ENCODE peak calls at places on chromosomes 16 and 17, in six cellular contexts. L is thyroid gland, Y is A549, J is heart left ventricle, G is prostate gland, S is uterus. W is an unnamed sample.

GRCh38 chr16:31242197-31242596 is 17.6 kb upstream of the ITGAM start:
- DNase-seq in L (no peak), Y (no peak), J (no peak), G (no peak), S (no peak), W (no peak)

GRCh38 chr17:76026714-76027158 is 370 bp downstream of the EVPL start:
- DNase-seq in L (peak; percentile 69), Y (peak; percentile 53), J (no peak), G (peak; percentile 42), S (no peak), W (no peak)

GRCh38 chr16:9141813-9142212 is 50.4 kb downstream of the HAPSTR1 start:
- DNase-seq in L (no peak), Y (no peak), J (no peak), G (no peak), S (no peak), W (no peak)

GRCh38 chr17:373616-374225 is 21.1 kb upstream of the RPH3AL start:
- DNase-seq in L (no peak), Y (peak; percentile 48), J (peak; percentile 49), G (no peak), S (no peak), W (no peak)

GRCh38 chr16:12061336-12062055 is 85.0 kb downstream of the SNX29 start:
- DNase-seq in L (peak; percentile 75), Y (no peak), J (no peak), G (no peak), S (no peak), W (no peak)

GRCh38 chr16:55089600-55089999 is 158.9 kb downstream of the IRX5 start:
- DNase-seq in L (no peak), Y (no peak), J (no peak), G (no peak), S (no peak), W (no peak)

GRCh38 chr17:75652934-75653549 is 13.9 kb downstream of the RECQL5 start:
- DNase-seq in L (peak; percentile 34), Y (peak; percentile 58), J (no peak), G (no peak), S (no peak), W (peak; percentile 45)

GRCh38 chr17:53092072-53092471 is 730.7 kb upstream of the KIF2B start:
- DNase-seq in L (no peak), Y (no peak), J (no peak), G (no peak), S (no peak), W (no peak)

GRCh38 chr17:35084987-35085386 is 21.5 kb upstream of the RFFL start:
- DNase-seq in L (no peak), Y (peak; percentile 90), J (no peak), G (no peak), S (no peak), W (no peak)

GRCh38 chr16:70635356-70636016 is 10.9 kb upstream of the IL34 start:
- DNase-seq in L (no peak), Y (no peak), J (peak; percentile 38), G (no peak), S (no peak), W (peak; percentile 37)

GRCh38 chr16:50692999-50693781 is at the start of gene NOD2:
- DNase-seq in L (no peak), Y (peak; percentile 10), J (no peak), G (no peak), S (peak; percentile 27), W (no peak)

GRCh38 chr17:58268774-58269556 is 11.8 kb downstream of the MPO start:
- DNase-seq in L (no peak), Y (no peak), J (no peak), G (no peak), S (no peak), W (no peak)

GRCh38 chr17:77497578-77497934 is 356.8 kb downstream of the SEC14L1 start:
- DNase-seq in L (no peak), Y (no peak), J (peak; percentile 16), G (no peak), S (peak; percentile 10), W (peak; percentile 10)

GRCh38 chr16:57540387-57540786 is 2.1 kb upstream of the ADGRG5 start:
- DNase-seq in L (no peak), Y (no peak), J (no peak), G (no peak), S (peak; percentile 10), W (no peak)

GRCh38 chr16:57541754-57542435 is 548 bp upstream of the ADGRG5 start:
- DNase-seq in L (no peak), Y (no peak), J (no peak), G (no peak), S (peak; percentile 4), W (no peak)

GRCh38 chr16:57540906-57541753 is 1.3 kb upstream of the ADGRG5 start:
- DNase-seq in L (peak; percentile 30), Y (no peak), J (no peak), G (no peak), S (peak; percentile 13), W (no peak)

GRCh38 chr16:57548424-57548823 is 6.0 kb downstream of the ADGRG5 start:
- DNase-seq in L (no peak), Y (no peak), J (no peak), G (no peak), S (no peak), W (no peak)

DNA sequence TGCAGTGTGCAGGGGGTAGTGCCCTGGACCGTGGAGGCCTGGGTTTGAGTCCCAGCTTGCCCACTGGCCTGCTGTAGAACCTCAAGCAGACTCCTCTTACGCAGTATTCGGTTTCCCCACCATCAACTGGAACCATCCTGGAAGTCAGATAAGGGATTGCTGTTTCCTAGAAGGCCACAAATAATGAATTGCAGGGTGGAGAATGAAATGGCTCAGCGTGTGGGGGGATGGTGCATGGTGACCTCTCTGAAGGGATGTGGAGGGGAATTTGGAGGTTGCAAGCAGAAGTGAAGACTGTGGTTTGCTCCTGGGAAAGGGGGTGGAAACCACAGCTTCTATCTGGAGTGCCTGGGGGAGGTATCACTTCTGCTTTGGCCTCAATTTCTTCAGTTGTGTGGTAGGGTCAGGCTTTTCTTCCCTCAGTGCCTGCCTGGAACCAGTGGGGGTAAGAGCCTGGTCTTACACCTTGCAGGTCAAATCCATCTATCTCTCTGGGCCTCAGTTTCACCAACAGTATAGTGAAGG is 1.7 kb downstream of the ADGRG5 start:
- DNase-seq in L (no peak), Y (no peak), J (no peak), G (no peak), S (peak; percentile 1), W (no peak)
- TF ChIP-seq POLR2A in L (no peak), Y (no peak), J (no peak), G (no peak), S (no peak), W (no peak)

GRCh38 chr16:2154533-2155090 is 970 bp upstream of the TRAF7 start:
- DNase-seq in L (no peak), Y (no peak), J (no peak), G (no peak), S (no peak), W (no peak)
- H3K4me3 ChIP-seq in L (peak overlapping the region; percentile 77), Y (peak overlapping the region; percentile 88), J (peak overlapping the region; percentile 94), G (peak overlapping the region; percentile 87), S (peak overlapping the region; percentile 92), W (peak overlapping the region; percentile 86)

GRCh38 chr17:17416400-17417360 is 60.1 kb upstream of the MED9 start:
- DNase-seq in L (peak; percentile 79), Y (peak; percentile 81), J (peak; percentile 62), G (peak; percentile 72), S (no peak), W (no peak)
- TF ChIP-seq POLR2A in L (peak; percentile 66), Y (no peak), J (peak; percentile 38), G (no peak), S (no peak), W (no peak)

DNA sequence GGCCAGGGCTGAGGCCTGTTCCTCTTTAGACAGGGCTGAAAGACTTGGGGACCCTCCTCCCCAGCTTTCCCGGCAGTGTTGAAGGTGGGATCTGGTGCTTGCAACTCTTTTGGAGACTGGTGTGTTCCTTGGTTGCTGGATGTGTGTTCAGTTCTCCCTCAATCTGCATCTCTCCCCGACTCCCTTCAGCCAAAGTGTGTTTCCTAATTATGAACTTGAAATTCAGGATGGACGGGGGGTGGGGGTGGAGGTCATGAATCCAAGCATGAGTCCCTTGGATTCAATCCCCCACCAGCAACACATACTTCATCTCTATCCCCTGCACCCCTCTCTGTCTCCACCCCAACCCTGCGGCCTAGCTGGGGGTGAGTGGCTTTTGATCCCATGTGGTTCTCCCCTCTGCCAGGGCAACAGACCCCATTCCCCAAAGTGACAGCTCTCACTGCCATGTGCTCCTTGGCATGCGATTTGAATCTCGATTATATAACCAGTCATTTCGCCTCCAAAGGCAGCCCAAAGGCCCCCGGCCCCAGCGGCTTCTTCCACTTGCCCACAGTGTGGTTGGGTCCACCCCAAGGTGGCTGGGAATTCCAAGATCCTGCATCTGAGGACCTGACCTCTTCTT is 1.3 kb downstream of the ARHGAP23 start:
- DNase-seq in L (no peak), Y (no peak), J (no peak), G (no peak), S (no peak), W (no peak)
- H3K4me3 ChIP-seq in L (peak overlapping the region; percentile 83), Y (peak overlapping the region; percentile 90), J (peak overlapping the region; percentile 90), G (peak overlapping the region; percentile 78), S (peak overlapping the region; percentile 48), W (peak overlapping the region; percentile 93)

DNA sequence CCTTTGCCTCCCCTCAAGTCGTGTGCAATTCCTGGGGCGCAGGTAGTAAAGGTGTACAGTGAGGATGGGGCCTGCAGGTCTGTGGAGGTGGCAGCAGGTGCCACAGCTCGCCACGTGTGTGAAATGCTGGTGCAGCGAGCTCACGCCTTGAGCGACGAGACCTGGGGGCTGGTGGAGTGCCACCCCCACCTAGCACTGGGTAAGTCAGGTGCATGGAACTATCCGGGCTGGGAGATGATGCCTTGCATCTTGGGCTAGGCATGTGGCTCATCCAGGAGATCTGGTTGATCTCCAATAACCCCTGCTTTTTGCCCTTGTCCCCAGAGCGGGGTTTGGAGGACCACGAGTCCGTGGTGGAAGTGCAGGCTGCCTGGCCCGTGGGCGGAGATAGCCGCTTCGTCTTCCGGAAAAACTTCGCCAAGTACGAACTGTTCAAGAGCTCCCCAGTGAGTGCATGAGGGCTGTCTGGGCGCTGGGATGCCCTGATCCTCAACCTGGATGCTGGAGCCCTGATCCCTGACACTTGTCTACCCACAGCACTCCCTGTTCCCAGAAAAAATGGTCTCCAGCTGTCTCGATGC is 5.2 kb downstream of the GRB7 start:
- DNase-seq in L (no peak), Y (no peak), J (no peak), G (no peak), S (no peak), W (no peak)
- TF ChIP-seq POLR2A in L (no peak), Y (no peak), J (no peak), G (no peak), S (no peak), W (no peak)

DNA sequence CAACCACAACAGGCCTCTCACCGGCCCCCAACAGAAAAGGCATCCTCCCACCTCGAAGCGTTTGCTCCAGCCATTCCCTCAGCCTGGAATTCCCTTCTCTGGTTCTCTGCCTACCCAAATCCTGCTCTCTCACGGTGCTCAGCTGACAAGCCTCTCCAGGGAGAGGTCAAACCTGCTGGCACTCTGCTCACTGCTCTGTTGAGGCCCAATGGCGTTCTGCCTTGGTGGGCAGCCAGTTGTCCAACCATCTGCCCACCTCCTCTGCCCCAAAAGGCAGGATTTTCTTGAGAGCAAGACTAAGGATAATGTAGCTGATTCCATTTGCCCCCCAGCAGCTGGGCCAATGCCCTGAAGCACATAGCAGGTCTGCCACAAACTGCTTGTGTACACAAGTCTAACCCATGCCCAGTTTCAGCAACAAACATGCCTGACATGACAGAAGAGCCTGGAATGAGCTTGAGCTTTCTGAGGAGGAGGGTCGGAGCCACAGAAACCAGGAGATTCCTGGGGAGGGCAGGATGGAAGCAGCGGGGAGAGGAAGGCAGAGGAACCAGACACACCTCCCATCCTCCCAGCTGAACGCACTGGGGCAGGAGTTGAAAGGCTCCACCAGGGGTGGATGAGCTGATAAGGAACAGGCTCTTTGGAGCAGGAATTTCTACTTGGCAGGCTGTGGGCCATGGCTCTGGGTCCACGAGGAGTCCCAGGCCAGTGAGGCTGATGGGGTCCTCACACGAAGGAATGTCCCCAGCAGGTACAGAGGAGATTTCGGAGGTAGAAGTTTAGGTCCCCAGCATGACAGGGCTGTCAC is 23.9 kb downstream of the ARHGAP27 start:
- DNase-seq in L (peak; percentile 48), Y (no peak), J (no peak), G (no peak), S (no peak), W (no peak)
- H3K4me3 ChIP-seq in L (no peak overlapping the region), Y (no peak overlapping the region), J (peak overlapping the region; percentile 77), G (no peak overlapping the region), S (no peak overlapping the region), W (no peak overlapping the region)

W was measured in testis.